ENCODE peak calls at places on chromosomes 2 and 18, in seven cellular contexts. Q is uterus, C is suprapubic skin, B is pancreas, E is IMR-90, Y is neural progenitor cell, V is stomach. D is an unnamed sample.

GRCh38 chr2:36881816-36882215 is 84.5 kb downstream of the STRN start:
- DNase-seq in V (no peak), Y (no peak), C (no peak), Q (no peak), B (no peak), E (no peak), D (no peak)

GRCh38 chr18:72651033-72651432 is 106.9 kb upstream of the CBLN2 start:
- DNase-seq in E (no peak), B (no peak), V (no peak), C (no peak), Q (no peak), Y (no peak), D (no peak)

GRCh38 chr2:36485521-36485920 is 112.4 kb downstream of the FEZ2 start:
- DNase-seq in E (peak; percentile 94), V (no peak), C (no peak), Y (no peak), B (no peak), Q (no peak), D (no peak)

GRCh38 chr18:40056085-40056484 is 1898.9 kb upstream of the PIK3C3 start:
- DNase-seq in E (no peak), Y (no peak), C (no peak), B (no peak), Q (no peak), V (no peak), D (no peak)

GRCh38 chr2:231613655-231614558 is 21.2 kb downstream of the TEX44 start:
- DNase-seq in V (peak; percentile 87), E (peak; percentile 80), B (peak; percentile 81), Y (peak; percentile 96), Q (peak; percentile 93), C (peak; percentile 91), D (no peak)

GRCh38 chr2:203584784-203585183 is 49.7 kb upstream of the RAPH1 start:
- DNase-seq in Q (no peak), B (no peak), C (no peak), V (no peak), E (no peak), Y (no peak), D (no peak)

GRCh38 chr2:168961450-168962229 is 60.5 kb downstream of the G6PC2 start:
- DNase-seq in C (no peak), Q (no peak), E (peak; percentile 72), V (no peak), Y (peak; percentile 80), B (peak; percentile 23), D (no peak)

GRCh38 chr2:8586397-8587051 is 95.3 kb upstream of the ID2 start:
- DNase-seq in Y (no peak), B (no peak), Q (peak; percentile 63), C (peak; percentile 76), V (no peak), E (no peak), D (no peak)

GRCh38 chr2:236939271-236939670 is 146.4 kb upstream of the COPS8 start:
- DNase-seq in Y (no peak), V (no peak), B (no peak), C (no peak), E (no peak), Q (no peak), D (no peak)

GRCh38 chr18:58391113-58391892 is 237.6 kb downstream of the ALPK2 start:
- DNase-seq in Y (no peak), E (no peak), Q (no peak), C (no peak), V (no peak), B (no peak), D (no peak)

GRCh38 chr2:204027105-204027504 is 90.5 kb downstream of the ICOS start:
- DNase-seq in B (no peak), Y (no peak), C (no peak), E (peak; percentile 13), V (no peak), Q (no peak), D (no peak)

GRCh38 chr18:63318882-63319382 is 637 bp downstream of the BCL2 start:
- DNase-seq in Y (no peak), Q (no peak), C (no peak), V (no peak), E (no peak), B (no peak), D (no peak)

GRCh38 chr18:48848641-48849143 is 102.1 kb downstream of the SMAD7 start:
- DNase-seq in Y (peak; percentile 69), C (no peak), B (no peak), Q (no peak), E (no peak), V (no peak), D (peak; percentile 87)

GRCh38 chr2:149544692-149545091 is 42.9 kb downstream of the MMADHC start:
- DNase-seq in Q (no peak), C (no peak), V (no peak), Y (no peak), E (no peak), B (no peak), D (no peak)

GRCh38 chr2:156294945-156295580 is 37.5 kb downstream of the NR4A2 start:
- DNase-seq in Q (no peak), V (no peak), E (no peak), C (no peak), B (no peak), Y (no peak), D (no peak)

GRCh38 chr2:40783704-40784103 is 331.8 kb upstream of the SLC8A1 start:
- DNase-seq in Y (no peak), E (no peak), C (no peak), B (no peak), V (no peak), Q (no peak), D (no peak)

GRCh38 chr18:22043837-22044236 is 125.6 kb upstream of the GATA6 start:
- DNase-seq in C (no peak), Q (no peak), V (no peak), B (no peak), Y (no peak), E (no peak), D (no peak)

GRCh38 chr2:96105152-96105915 is 11.0 kb downstream of the ADRA2B start:
- DNase-seq in Y (no peak), E (no peak), C (peak; percentile 54), Q (no peak), V (no peak), B (no peak), D (no peak)

GRCh38 chr2:15908371-15908770 is 32.0 kb upstream of the MYCN start:
- DNase-seq in C (no peak), E (no peak), Y (no peak), B (no peak), V (no peak), Q (no peak), D (no peak)

GRCh38 chr2:31440764-31441163 is 26.2 kb upstream of the XDH start:
- DNase-seq in Q (no peak), E (peak; percentile 94), B (no peak), V (no peak), Y (no peak), C (no peak), D (no peak)

GRCh38 chr2:232860593-232861241 is 9.3 kb upstream of the SNORC start:
- DNase-seq in Q (no peak), B (no peak), C (no peak), E (no peak), V (no peak), Y (no peak), D (no peak)

GRCh38 chr18:46196627-46197243 is 92.5 kb downstream of the HAUS1 start:
- DNase-seq in C (no peak), E (peak; percentile 36), Y (no peak), B (no peak), V (no peak), Q (no peak), D (no peak)

GRCh38 chr2:222774941-222775340 is 85.9 kb upstream of the ACSL3 start:
- DNase-seq in Y (no peak), B (no peak), C (no peak), Q (no peak), V (no peak), E (no peak), D (no peak)

GRCh38 chr2:230949966-230950832 is 25.2 kb upstream of the GPR55 start:
- DNase-seq in E (no peak), B (no peak), Q (no peak), Y (no peak), C (peak; percentile 70), V (peak; percentile 13), D (no peak)

DNA sequence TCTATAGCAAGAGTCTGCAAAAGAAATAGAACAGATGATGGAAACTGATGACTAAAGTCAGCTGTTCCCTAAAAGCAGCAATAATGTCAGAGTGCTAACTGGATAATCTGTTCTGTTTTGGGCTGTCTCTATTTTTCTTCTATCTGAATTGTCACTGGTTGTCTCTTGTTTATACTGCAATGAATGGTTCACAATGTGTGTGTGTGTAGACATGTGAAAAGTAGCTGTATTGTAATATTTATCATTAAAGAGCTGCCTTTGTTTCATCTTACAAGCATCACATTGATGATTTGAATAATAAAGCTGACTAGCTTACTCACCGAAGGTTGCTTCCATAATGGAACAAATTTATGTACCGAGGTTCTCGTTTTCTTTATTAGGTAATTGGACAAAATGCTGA is 456.0 kb upstream of the ZEB2 start:
- DNase-seq in B (no peak), E (no peak), Q (no peak), Y (no peak), V (no peak), C (no peak), D (no peak)
- H3K4me1 ChIP-seq in B (no peaks in the 10 kb centered on the region), E (no peaks in the 10 kb centered on the region), Q (no peaks in the 10 kb centered on the region), Y (no peaks in the 10 kb centered on the region), V (no peaks in the 10 kb centered on the region), C (no peaks in the 10 kb centered on the region), D (no peaks in the 10 kb centered on the region)

DNA sequence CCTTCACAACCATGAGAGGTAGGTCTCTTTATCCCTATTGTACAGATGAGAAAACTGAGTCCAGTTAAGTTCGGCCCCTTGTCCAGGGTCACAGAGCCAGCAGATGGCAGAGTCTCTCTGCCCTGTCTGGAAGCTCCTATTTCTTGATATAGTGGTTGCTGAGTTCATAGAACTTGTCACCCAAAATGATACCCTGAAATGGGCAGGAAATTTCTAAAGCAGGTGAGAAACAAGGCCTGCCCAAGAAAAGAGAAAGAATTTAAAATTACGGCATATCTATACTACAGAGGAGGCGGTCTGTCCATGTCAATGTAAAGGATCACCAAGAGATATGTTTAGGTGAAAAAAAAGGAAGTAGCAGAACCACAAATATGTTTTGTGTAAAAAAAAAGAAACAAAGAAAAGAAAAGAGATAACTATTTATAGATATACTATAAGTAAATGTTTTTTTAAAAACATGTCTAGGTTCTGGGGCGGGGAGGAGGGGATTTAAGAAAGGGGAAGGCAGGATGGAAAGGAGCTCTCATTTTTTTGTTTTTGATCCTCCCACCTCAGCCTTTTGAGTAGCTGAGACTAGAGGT is 39.8 kb downstream of the MYO7B start:
- DNase-seq in E (no peak), Q (no peak), Y (no peak), V (peak; percentile 10), B (no peak), C (no peak), D (no peak)
- TF ChIP-seq CTCF in E (no peak), Q (no peak), Y (no peak), V (no peak), B (no peak), C (no peak), D (no peak)

GRCh38 chr2:120771111-120771555 is 35.5 kb downstream of the GLI2 start:
- DNase-seq in E (no peak), C (no peak), B (no peak), Y (no peak), V (no peak), Q (peak; percentile 27), D (peak; percentile 59)
- H3K27ac ChIP-seq in E (peak overlapping the region; percentile 82), C (peak overlapping the region; percentile 36), B (no peak overlapping the region), Y (no peak overlapping the region), V (no peak overlapping the region), Q (peak overlapping the region; percentile 77), D (no peak overlapping the region)

DNA sequence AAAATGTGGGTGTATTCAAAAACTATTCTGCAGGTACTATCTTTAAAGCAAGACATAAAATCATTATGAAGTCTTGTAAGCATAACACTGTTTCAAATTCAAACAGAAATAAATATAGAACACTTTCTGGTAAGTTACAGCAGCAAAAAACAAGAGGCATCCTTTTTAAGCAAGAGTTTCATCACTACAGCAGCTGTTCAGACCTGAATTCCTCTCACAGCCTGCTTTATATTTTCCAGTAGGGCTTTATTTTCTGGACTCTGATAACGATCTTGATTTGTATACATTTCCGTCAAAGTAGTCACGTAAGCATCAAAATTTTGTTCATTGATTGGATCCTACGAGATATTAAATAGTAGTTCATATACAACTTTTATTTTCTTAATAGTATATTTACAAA is 47.4 kb upstream of the PXDN start:
- DNase-seq in B (no peak), Q (no peak), V (no peak), C (no peak), E (peak; percentile 66), Y (no peak), D (no peak)
- H3K4me1 ChIP-seq in B (no peaks in the 10 kb centered on the region), Q (no peaks in the 10 kb centered on the region), V (no peaks in the 10 kb centered on the region), C (peaks cover 6% of the 10 kb centered on the region), E (peaks cover 7% of the 10 kb centered on the region), Y (peaks cover 13% of the 10 kb centered on the region), D (no peaks in the 10 kb centered on the region)

D was measured in RWPE2.